ENCODE peak calls at places on chromosomes 3 and 15, in four cellular contexts. T, Y, B and J are unnamed samples.

GRCh38 chr15:90097475-90097874 is 4.8 kb downstream of the IDH2 start:
- DNase-seq in B (no peak), Y (peak), T (no peak), J (no peak)

GRCh38 chr15:76553102-76553501 is 216.5 kb downstream of the ISL2 start:
- DNase-seq in T (no peak), B (no peak), Y (no peak), J (no peak)

GRCh38 chr15:48017747-48018146 is 103.0 kb upstream of the SLC24A5 start:
- DNase-seq in T (no peak), Y (no peak), B (no peak), J (no peak)

GRCh38 chr3:40745381-40746106 is 220.8 kb downstream of the ZNF621 start:
- DNase-seq in T (no peak), B (no peak), Y (no peak), J (no peak)

GRCh38 chr3:194397757-194398312 is 1.2 kb downstream of the GP5 start:
- DNase-seq in B (no peak), T (peak), Y (no peak), J (no peak)

GRCh38 chr3:101725192-101725889 is 927 bp downstream of the CEP97 start:
- DNase-seq in T (peak), Y (no peak), B (no peak), J (no peak)

GRCh38 chr3:142649996-142650693 is 54.0 kb downstream of the PLS1 start:
- DNase-seq in Y (no peak), T (no peak), B (no peak), J (no peak)

GRCh38 chr15:66928101-66928500 is 137.3 kb upstream of the SMAD3 start:
- DNase-seq in Y (no peak), B (no peak), T (no peak), J (no peak)

GRCh38 chr3:16050641-16051467 is 123.6 kb upstream of the GALNT15 start:
- DNase-seq in Y (no peak), T (no peak), B (no peak), J (no peak)

GRCh38 chr3:154971771-154972326 is 108.3 kb upstream of the MME start:
- DNase-seq in B (no peak), Y (no peak), T (peak), J (no peak)

GRCh38 chr15:42494998-42495360 is 455 bp upstream of the SNAP23 start:
- DNase-seq in B (no peak), Y (no peak), T (peak), J (no peak)

GRCh38 chr3:115808239-115808638 is 184.9 kb downstream of the GAP43 start:
- DNase-seq in T (no peak), Y (no peak), B (no peak), J (no peak)

GRCh38 chr3:27127879-27128278 is 241.3 kb downstream of the NEK10 start:
- DNase-seq in Y (no peak), T (no peak), B (no peak), J (no peak)

GRCh38 chr3:186880392-186880791 is 37.9 kb downstream of the ADIPOQ start:
- DNase-seq in B (no peak), T (no peak), Y (no peak), J (no peak)

GRCh38 chr15:77964193-77964592 is 113.3 kb downstream of the TBC1D2B start:
- DNase-seq in T (no peak), Y (no peak), B (no peak), J (no peak)

GRCh38 chr3:185851959-185852358 is 27.1 kb upstream of the IGF2BP2 start:
- DNase-seq in Y (no peak), T (no peak), B (no peak), J (no peak)

GRCh38 chr15:50906954-50907865 is 1.3 kb upstream of the AP4E1 start:
- DNase-seq in Y (peak), B (peak), T (no peak), J (peak)

GRCh38 chr3:82353281-82354171 is 592.1 kb upstream of the GBE1 start:
- DNase-seq in B (no peak), Y (no peak), T (no peak), J (no peak)

GRCh38 chr3:72968280-72968679 is 28.3 kb upstream of the PPP4R2 start:
- DNase-seq in T (no peak), Y (no peak), B (no peak), J (no peak)
- TF ChIP-seq POLR2AphosphoS5 in T (no peak), Y (no peak), B (no peak), J (no peak)

GRCh38 chr15:74528876-74529275 is 12.1 kb upstream of the ARID3B start:
- DNase-seq in T (no peak), Y (no peak), B (no peak), J (no peak)

GRCh38 chr15:74529911-74530310 is 11.1 kb upstream of the ARID3B start:
- DNase-seq in T (no peak), Y (no peak), B (no peak), J (no peak)

GRCh38 chr15:74525328-74525727 is 15.7 kb upstream of the ARID3B start:
- DNase-seq in B (no peak), T (no peak), Y (no peak), J (no peak)

GRCh38 chr15:74523982-74524381 is 17.0 kb upstream of the ARID3B start:
- DNase-seq in T (no peak), B (no peak), Y (no peak), J (no peak)

GRCh38 chr15:74525946-74526345 is 15.1 kb upstream of the ARID3B start:
- DNase-seq in B (no peak), T (no peak), Y (no peak), J (no peak)
- TF ChIP-seq POLR2AphosphoS5 in B (no peak), T (no peak), Y (no peak), J (no peak)

GRCh38 chr15:101370330-101371024 is 75.4 kb upstream of the SNRPA1 start:
- DNase-seq in B (no peak), T (no peak), Y (no peak), J (no peak)
- TF ChIP-seq POLR2AphosphoS5 in B (no peak), T (no peak), Y (no peak), J (no peak)

GRCh38 chr3:37456270-37456708 is 281.9 kb upstream of the LRRFIP2 start:
- DNase-seq in Y (no peak), B (no peak), T (peak), J (no peak)
- TF ChIP-seq POLR2AphosphoS5 in Y (no peak), B (no peak), T (no peak), J (no peak)

GRCh38 chr3:38773528-38773927 is 42.5 kb downstream of the SCN10A start:
- DNase-seq in B (no peak), T (no peak), Y (no peak), J (no peak)
- TF ChIP-seq POLR2AphosphoS5 in B (no peak), T (no peak), Y (no peak), J (no peak)

GRCh38 chr3:36906504-36907149 is 38.2 kb downstream of the TRANK1 start:
- DNase-seq in B (no peak), Y (no peak), T (no peak), J (no peak)
- TF ChIP-seq POLR2AphosphoS5 in B (no peak), Y (no peak), T (no peak), J (no peak)